ENCODE peak calls at places on chromosomes 4 and X, in five cellular contexts. One of them, this sample, is unnamed.

GRCh38 chr4:34850426-34850825 is 1393.9 kb downstream of the ARAP2 start:
- ATAC-seq in HepG2: no peak
- ATAC-seq in upper lobe of left lung: no peak
- ATAC-seq in GM12878: no peak
- ATAC-seq in K562: no peak
- ATAC-seq in this sample: no peak

GRCh38 chr4:163113921-163114703 is 52.6 kb downstream of the NAF1 start:
- ATAC-seq in upper lobe of left lung: no peak
- ATAC-seq in K562: no peak
- ATAC-seq in HepG2: no peak
- ATAC-seq in GM12878: no peak
- ATAC-seq in this sample: no peak

GRCh38 chr4:158847535-158847934 is 78.7 kb downstream of the FNIP2 start:
- ATAC-seq in HepG2: no peak
- ATAC-seq in GM12878: no peak
- ATAC-seq in K562: no peak
- ATAC-seq in upper lobe of left lung: no peak
- ATAC-seq in this sample: no peak

GRCh38 chr4:100076753-100077152 is 113.5 kb downstream of the DDIT4L start:
- ATAC-seq in HepG2: no peak
- ATAC-seq in K562: no peak
- ATAC-seq in GM12878: peak; percentile 66
- ATAC-seq in upper lobe of left lung: no peak
- ATAC-seq in this sample: no peak

GRCh38 chr4:771464-771863 is 54.5 kb downstream of the CPLX1 start:
- ATAC-seq in HepG2: no peak
- ATAC-seq in upper lobe of left lung: no peak
- ATAC-seq in K562: no peak
- ATAC-seq in GM12878: no peak
- ATAC-seq in this sample: no peak

GRCh38 chrX:86149089-86149488 is 838 bp downstream of the DACH2 start:
- ATAC-seq in GM12878: no peak
- ATAC-seq in HepG2: no peak
- ATAC-seq in upper lobe of left lung: no peak
- ATAC-seq in K562: no peak
- ATAC-seq in this sample: no peak

GRCh38 chrX:136199365-136199764 is 51.8 kb downstream of the MAP7D3 start:
- ATAC-seq in upper lobe of left lung: no peak
- ATAC-seq in GM12878: no peak
- ATAC-seq in K562: no peak
- ATAC-seq in HepG2: no peak
- ATAC-seq in this sample: no peak

GRCh38 chr4:1797298-1797860 is 4.3 kb downstream of the FGFR3 start:
- ATAC-seq in K562: no peak
- ATAC-seq in HepG2: no peak
- ATAC-seq in GM12878: no peak
- ATAC-seq in upper lobe of left lung: no peak
- ATAC-seq in this sample: no peak

GRCh38 chrX:21725498-21725897 is 32.4 kb downstream of the SMPX start:
- ATAC-seq in GM12878: no peak
- ATAC-seq in upper lobe of left lung: no peak
- ATAC-seq in HepG2: peak; percentile 56
- ATAC-seq in K562: no peak
- ATAC-seq in this sample: no peak

GRCh38 chrX:110180176-110180927 is 137.5 kb downstream of the AMMECR1 start:
- ATAC-seq in GM12878: no peak
- ATAC-seq in upper lobe of left lung: peak; percentile 69
- ATAC-seq in K562: no peak
- ATAC-seq in HepG2: no peak
- ATAC-seq in this sample: peak; percentile 58

GRCh38 chr4:159410076-159410777 is 307.3 kb downstream of the RAPGEF2 start:
- ATAC-seq in GM12878: no peak
- ATAC-seq in K562: no peak
- ATAC-seq in HepG2: no peak
- ATAC-seq in upper lobe of left lung: no peak
- ATAC-seq in this sample: no peak

GRCh38 chr4:128583753-128584712 is 225.5 kb upstream of the JADE1 start:
- ATAC-seq in upper lobe of left lung: peak; percentile 85
- ATAC-seq in K562: peak; percentile 61
- ATAC-seq in GM12878: no peak
- ATAC-seq in HepG2: no peak
- ATAC-seq in this sample: peak; percentile 83

GRCh38 chr4:165814256-165815010 is 58.6 kb upstream of the TLL1 start:
- ATAC-seq in upper lobe of left lung: no peak
- ATAC-seq in GM12878: no peak
- ATAC-seq in HepG2: no peak
- ATAC-seq in K562: no peak
- ATAC-seq in this sample: no peak

GRCh38 chr4:146235654-146236570 is 21.6 kb downstream of the REELD1 start:
- ATAC-seq in HepG2: no peak
- ATAC-seq in upper lobe of left lung: peak; percentile 62
- ATAC-seq in GM12878: no peak
- ATAC-seq in K562: peak; percentile 75
- ATAC-seq in this sample: peak; percentile 13

GRCh38 chr4:39427477-39428119 is 20.9 kb downstream of the KLB start:
- ATAC-seq in HepG2: no peak
- ATAC-seq in K562: peak; percentile 80
- ATAC-seq in upper lobe of left lung: no peak
- ATAC-seq in GM12878: no peak
- ATAC-seq in this sample: no peak

DNA sequence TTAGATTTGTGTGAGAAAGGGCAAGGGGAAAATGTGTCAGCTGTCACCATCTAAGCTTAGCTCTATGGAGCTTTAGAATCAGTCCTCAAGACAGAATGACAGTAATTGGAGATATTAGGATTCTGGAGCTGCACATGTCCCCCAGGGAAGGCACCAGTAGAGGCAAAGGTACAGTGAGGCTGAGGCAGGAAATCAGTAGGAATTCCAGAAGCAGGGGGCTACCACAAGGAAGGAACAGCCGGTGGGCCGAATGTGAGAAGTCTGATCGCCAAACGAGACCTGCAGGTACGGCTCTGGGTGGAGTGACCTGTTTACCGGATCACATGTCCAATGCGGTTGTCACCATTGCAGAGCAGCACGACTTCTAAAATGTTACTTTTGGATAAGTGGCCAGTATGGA is 52.6 kb downstream of the RNF150 start:
- ATAC-seq in upper lobe of left lung: no peak
- ATAC-seq in HepG2: no peak
- ATAC-seq in K562: no peak
- ATAC-seq in GM12878: no peak
- ATAC-seq in this sample: no peak
- TF ChIP-seq EP300 in upper lobe of left lung: no peak
- TF ChIP-seq EP300 in HepG2: no peak
- TF ChIP-seq EP300 in K562: no peak
- TF ChIP-seq EP300 in GM12878: no peak
- TF ChIP-seq EP300 in this sample: no peak

GRCh38 chr4:6815029-6815836 is 32.7 kb downstream of the KIAA0232 start:
- ATAC-seq in K562: no peak
- ATAC-seq in upper lobe of left lung: no peak
- ATAC-seq in GM12878: no peak
- ATAC-seq in HepG2: no peak
- ATAC-seq in this sample: no peak
- TF ChIP-seq POLR2AphosphoS5 in K562: no peak
- TF ChIP-seq POLR2AphosphoS5 in upper lobe of left lung: no peak
- TF ChIP-seq POLR2AphosphoS5 in GM12878: no peak
- TF ChIP-seq POLR2AphosphoS5 in HepG2: no peak
- TF ChIP-seq POLR2AphosphoS5 in this sample: no peak

DNA sequence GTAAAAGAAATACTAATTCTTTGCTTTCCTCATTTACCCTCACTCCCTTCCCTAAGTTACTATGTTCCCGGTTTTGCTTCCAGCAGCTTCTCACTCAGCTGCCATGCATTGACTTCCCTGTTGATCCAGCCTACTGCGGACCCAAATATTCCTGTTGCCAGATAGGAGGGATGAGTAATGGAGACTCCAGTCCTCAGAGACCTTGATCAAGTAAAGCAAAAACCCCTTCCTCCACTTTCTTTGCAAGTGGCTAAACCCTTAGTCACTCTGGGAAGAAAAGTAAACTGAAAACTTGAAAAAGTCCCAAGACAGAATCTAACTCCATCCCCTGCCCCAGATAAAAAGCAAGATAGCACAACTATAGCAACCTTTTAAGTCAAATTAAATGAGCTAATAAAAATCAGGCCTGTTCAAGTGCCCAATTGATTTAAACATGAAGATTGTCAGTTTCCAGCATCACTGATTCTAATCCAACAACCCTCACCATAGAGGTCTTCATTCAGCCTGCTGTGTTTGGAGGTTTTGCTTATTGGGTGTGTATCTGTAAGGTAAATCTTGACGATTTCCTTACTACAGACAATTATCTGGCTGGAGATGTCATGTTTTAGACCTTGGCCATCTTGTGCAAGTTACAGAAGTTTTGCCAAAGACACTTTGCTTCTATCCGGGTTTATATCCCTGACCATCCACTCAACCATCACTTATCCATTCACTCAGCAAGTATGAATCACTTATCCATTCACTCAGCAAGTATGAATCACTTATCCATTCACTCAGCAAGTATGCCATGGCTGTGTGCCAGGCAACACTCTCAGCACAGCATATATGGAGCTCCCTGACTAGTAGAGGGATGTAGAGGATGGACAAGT is 17.6 kb downstream of the FGFBP1 start:
- ATAC-seq in upper lobe of left lung: peak; percentile 74
- ATAC-seq in K562: no peak
- ATAC-seq in HepG2: no peak
- ATAC-seq in GM12878: no peak
- ATAC-seq in this sample: peak; percentile 79
- H3K27ac ChIP-seq in upper lobe of left lung: no peak overlapping the region
- H3K27ac ChIP-seq in K562: no peak overlapping the region
- H3K27ac ChIP-seq in HepG2: no peak overlapping the region
- H3K27ac ChIP-seq in GM12878: no peak overlapping the region
- H3K27ac ChIP-seq in this sample: no peak overlapping the region

GRCh38 chr4:8319731-8320385 is 50.3 kb downstream of the HTRA3 start:
- ATAC-seq in K562: no peak
- ATAC-seq in GM12878: no peak
- ATAC-seq in upper lobe of left lung: peak; percentile 34
- ATAC-seq in HepG2: no peak
- ATAC-seq in this sample: peak; percentile 75
- TF ChIP-seq EP300 in K562: no peak
- TF ChIP-seq EP300 in GM12878: no peak
- TF ChIP-seq EP300 in upper lobe of left lung: no peak
- TF ChIP-seq EP300 in HepG2: no peak
- TF ChIP-seq EP300 in this sample: no peak

DNA sequence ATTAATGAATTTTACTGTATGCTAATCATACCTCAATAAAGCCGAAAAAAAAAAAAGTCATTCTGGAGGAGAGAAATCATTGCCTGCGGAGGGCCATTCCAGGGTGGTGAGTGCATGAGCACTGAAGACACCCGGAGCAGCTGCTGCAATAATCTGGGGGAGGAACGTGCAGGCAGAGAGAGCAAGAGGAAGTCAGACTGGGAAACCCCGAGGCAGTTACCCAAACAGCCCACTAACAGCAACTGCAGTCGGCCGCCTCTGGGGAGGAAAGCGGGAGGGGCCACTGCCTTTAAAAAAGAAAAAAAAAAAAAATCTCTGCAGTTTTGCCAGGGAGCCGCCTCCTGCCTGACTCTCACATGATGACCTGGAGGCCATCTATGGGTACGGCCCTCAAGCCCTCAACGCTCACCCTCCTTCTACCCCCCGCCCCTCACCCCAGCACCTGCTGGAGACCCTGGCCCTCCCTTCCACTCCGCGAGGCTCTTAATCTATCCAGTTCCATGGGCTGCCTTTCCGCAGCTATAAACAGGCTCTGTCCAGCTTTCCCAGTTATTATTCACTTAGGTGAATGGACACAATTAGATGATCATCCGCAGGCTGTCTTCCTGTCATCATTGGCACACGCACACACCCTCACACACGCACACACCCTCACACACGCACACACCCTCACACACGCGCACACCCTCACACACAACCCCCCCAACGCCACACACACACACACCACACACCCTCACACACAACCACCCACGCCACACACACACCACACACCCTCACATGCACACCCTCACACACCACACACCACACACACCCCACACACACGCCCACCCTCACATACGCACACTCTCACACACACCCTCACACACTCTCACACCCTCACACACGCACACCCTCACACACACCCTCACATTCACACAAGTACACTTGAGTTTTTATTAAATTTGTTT is 3.4 kb upstream of the AVPR2 start:
- ATAC-seq in upper lobe of left lung: peak; percentile 88
- ATAC-seq in K562: peak; percentile 83
- ATAC-seq in HepG2: no peak
- ATAC-seq in GM12878: peak; percentile 91
- ATAC-seq in this sample: peak; percentile 80
- TF ChIP-seq POLR2AphosphoS5 in upper lobe of left lung: no peak
- TF ChIP-seq POLR2AphosphoS5 in K562: no peak
- TF ChIP-seq POLR2AphosphoS5 in HepG2: no peak
- TF ChIP-seq POLR2AphosphoS5 in GM12878: no peak
- TF ChIP-seq POLR2AphosphoS5 in this sample: no peak

DNA sequence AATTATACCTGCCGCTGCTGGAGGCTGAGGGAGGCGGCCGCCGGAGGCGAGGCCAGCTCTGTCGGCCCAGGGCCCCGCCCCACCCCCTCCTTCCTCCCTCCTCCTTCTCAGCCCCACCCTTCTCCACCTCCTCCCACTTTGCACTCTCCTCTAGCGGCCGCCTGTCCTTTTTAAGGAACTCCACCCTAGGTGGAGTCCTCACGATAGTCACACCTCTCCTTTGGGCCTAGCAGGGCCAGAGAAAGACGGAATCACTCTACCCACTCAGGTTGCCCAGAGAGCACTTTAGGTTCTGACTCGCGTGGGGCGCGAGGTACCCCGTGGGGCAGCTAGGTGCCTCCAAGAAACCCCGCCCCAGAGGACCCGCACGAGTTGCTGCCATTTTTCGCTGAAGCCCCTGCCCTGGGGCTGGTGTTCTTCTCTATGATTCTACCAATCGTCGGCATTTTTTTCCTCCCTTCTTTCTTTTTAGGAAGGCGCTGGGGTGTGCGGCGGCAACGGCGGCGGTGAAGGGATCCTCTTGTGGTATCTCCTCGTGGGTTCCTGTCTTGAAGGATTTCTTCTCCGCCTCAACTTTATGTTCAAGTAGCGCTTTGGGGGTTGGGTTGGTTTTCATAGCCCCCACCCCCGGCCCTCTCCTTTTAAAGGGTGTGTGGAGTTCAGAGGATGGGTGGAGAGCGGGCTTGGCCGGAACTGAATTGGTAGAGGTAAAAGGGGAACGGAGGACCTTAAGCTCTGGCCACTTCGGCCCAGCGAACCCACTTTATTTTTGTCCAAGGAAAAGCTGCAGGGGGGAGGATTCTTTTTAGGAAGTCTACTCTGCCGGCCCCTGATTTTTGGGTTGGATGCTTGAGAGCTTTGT is at the start of gene KLF8:
- ATAC-seq in GM12878: peak; percentile 79
- ATAC-seq in upper lobe of left lung: peak; percentile 86
- ATAC-seq in K562: peak; percentile 95
- ATAC-seq in HepG2: no peak
- ATAC-seq in this sample: peak; percentile 83
- H3K27ac ChIP-seq in GM12878: peak within 1 kb of the TSS; percentile 25
- H3K27ac ChIP-seq in upper lobe of left lung: peak within 1 kb of the TSS; percentile 77
- H3K27ac ChIP-seq in K562: no peak within 1 kb of the TSS
- H3K27ac ChIP-seq in HepG2: no peak within 1 kb of the TSS
- H3K27ac ChIP-seq in this sample: peak within 1 kb of the TSS; percentile 86

GRCh38 chrX:39899876-39900787 is 197.6 kb downstream of the BCOR start:
- ATAC-seq in upper lobe of left lung: no peak
- ATAC-seq in GM12878: no peak
- ATAC-seq in HepG2: no peak
- ATAC-seq in K562: no peak
- ATAC-seq in this sample: no peak
- TF ChIP-seq EP300 in upper lobe of left lung: no peak
- TF ChIP-seq EP300 in GM12878: no peak
- TF ChIP-seq EP300 in HepG2: no peak
- TF ChIP-seq EP300 in K562: no peak
- TF ChIP-seq EP300 in this sample: no peak